ENCODE peak calls at places on chromosomes 4 and X, in six cellular contexts. F is heart left ventricle; J is upper lobe of left lung; S is body of pancreas; Y is CD4-positive, CD25-positive, alpha-beta regulatory T cell; A is naive thymus-derived CD4-positive, alpha-beta T cell. K is an unnamed sample.

GRCh38 chr4:152968806-152969394 is 32.8 kb downstream of the FHDC1 start:
- DNase-seq in S (no peak), Y (no peak), J (no peak), F (no peak), A (no peak), K (no peak)

GRCh38 chr4:76781698-76782595 is 116.0 kb downstream of the SOWAHB start:
- DNase-seq in F (no peak), S (no peak), J (no peak), A (no peak), Y (no peak), K (no peak)

GRCh38 chrX:51461053-51462050 is 35.0 kb downstream of the NUDT11 start:
- DNase-seq in J (no peak), A (peak; percentile 18), Y (no peak), F (no peak), S (no peak), K (peak; percentile 25)

GRCh38 chr4:3397128-3397527 is 44.6 kb upstream of the HGFAC start:
- DNase-seq in J (no peak), Y (no peak), S (no peak), A (no peak), F (no peak), K (no peak)

GRCh38 chr4:125389713-125390112 is 75.0 kb downstream of the FAT4 start:
- DNase-seq in Y (no peak), J (no peak), S (no peak), A (no peak), F (no peak), K (no peak)

GRCh38 chrX:136496359-136496767 is 1.0 kb upstream of the HTATSF1 start:
- DNase-seq in Y (no peak), J (no peak), S (no peak), A (no peak), F (no peak), K (no peak)

GRCh38 chr4:151195801-151196200 is 81.2 kb upstream of the PRSS48 start:
- DNase-seq in J (no peak), Y (no peak), A (no peak), S (no peak), F (no peak), K (no peak)

GRCh38 chr4:1405636-1406415 is 416 bp downstream of the NKX1-1 start:
- DNase-seq in J (peak; percentile 62), S (no peak), Y (no peak), A (no peak), F (peak; percentile 52), K (peak; percentile 58)

GRCh38 chr4:38621831-38622230 is 42.2 kb upstream of the KLF3 start:
- DNase-seq in A (no peak), Y (no peak), J (no peak), F (no peak), S (no peak), K (no peak)

GRCh38 chr4:141041021-141041476 is 92.2 kb downstream of the RNF150 start:
- DNase-seq in J (no peak), A (no peak), S (no peak), F (no peak), Y (no peak), K (no peak)

GRCh38 chr4:181161669-181162068 is 1081.5 kb upstream of the TENM3 start:
- DNase-seq in Y (no peak), S (no peak), F (no peak), A (no peak), J (no peak), K (no peak)

GRCh38 chr4:142493255-142493976 is 352.7 kb downstream of the INPP4B start:
- DNase-seq in A (no peak), Y (no peak), J (no peak), F (no peak), S (no peak), K (no peak)

GRCh38 chrX:49278081-49278480 is 8.5 kb downstream of the PPP1R3F start:
- DNase-seq in Y (no peak), J (no peak), A (no peak), F (no peak), S (no peak), K (no peak)

GRCh38 chr4:158538176-158538575 is 16.5 kb downstream of the RXFP1 start:
- DNase-seq in Y (no peak), A (no peak), J (no peak), F (no peak), S (no peak), K (no peak)

GRCh38 chrX:12648995-12649394 is 142.2 kb upstream of the PRPS2 start:
- DNase-seq in J (no peak), S (no peak), Y (no peak), A (no peak), F (no peak), K (no peak)

GRCh38 chr4:70177117-70177516 is 18.4 kb upstream of the ODAM start:
- DNase-seq in F (no peak), S (no peak), Y (no peak), A (no peak), J (no peak), K (no peak)

GRCh38 chr4:16785800-16786527 is 112.5 kb downstream of the LDB2 start:
- DNase-seq in F (no peak), S (no peak), Y (no peak), A (no peak), J (no peak), K (no peak)

GRCh38 chr4:138049350-138049749 is 192.8 kb downstream of the SLC7A11 start:
- DNase-seq in J (no peak), Y (no peak), S (no peak), A (no peak), F (no peak), K (no peak)

GRCh38 chr4:84877051-84877833 is 89.2 kb downstream of the WDFY3 start:
- DNase-seq in J (no peak), Y (no peak), F (no peak), S (no peak), A (no peak), K (no peak)

GRCh38 chr4:88526221-88526815 is 2.7 kb upstream of the PYURF start:
- DNase-seq in S (no peak), Y (no peak), F (no peak), A (peak; percentile 42), J (no peak), K (peak; percentile 18)

GRCh38 chr4:119113033-119113655 is 22.5 kb upstream of the MYOZ2 start:
- DNase-seq in F (no peak), J (no peak), Y (no peak), A (no peak), S (no peak), K (no peak)

GRCh38 chr4:86432552-86433134 is 72.8 kb upstream of the MAPK10 start:
- DNase-seq in S (peak; percentile 28), F (no peak), A (no peak), J (no peak), Y (no peak), K (no peak)

GRCh38 chrX:68699960-68700746 is 52.7 kb downstream of the STARD8 start:
- DNase-seq in S (peak; percentile 25), A (no peak), J (no peak), F (no peak), Y (no peak), K (no peak)

GRCh38 chrX:2677764-2678163 is 13.3 kb upstream of the CD99 start:
- DNase-seq in J (no peak), F (peak; percentile 88), Y (no peak), A (no peak), S (peak; percentile 87), K (no peak)

GRCh38 chr4:68062501-68062900 is 67.2 kb downstream of the TMPRSS11F start:
- DNase-seq in A (no peak), J (no peak), F (no peak), Y (no peak), S (no peak), K (no peak)

DNA sequence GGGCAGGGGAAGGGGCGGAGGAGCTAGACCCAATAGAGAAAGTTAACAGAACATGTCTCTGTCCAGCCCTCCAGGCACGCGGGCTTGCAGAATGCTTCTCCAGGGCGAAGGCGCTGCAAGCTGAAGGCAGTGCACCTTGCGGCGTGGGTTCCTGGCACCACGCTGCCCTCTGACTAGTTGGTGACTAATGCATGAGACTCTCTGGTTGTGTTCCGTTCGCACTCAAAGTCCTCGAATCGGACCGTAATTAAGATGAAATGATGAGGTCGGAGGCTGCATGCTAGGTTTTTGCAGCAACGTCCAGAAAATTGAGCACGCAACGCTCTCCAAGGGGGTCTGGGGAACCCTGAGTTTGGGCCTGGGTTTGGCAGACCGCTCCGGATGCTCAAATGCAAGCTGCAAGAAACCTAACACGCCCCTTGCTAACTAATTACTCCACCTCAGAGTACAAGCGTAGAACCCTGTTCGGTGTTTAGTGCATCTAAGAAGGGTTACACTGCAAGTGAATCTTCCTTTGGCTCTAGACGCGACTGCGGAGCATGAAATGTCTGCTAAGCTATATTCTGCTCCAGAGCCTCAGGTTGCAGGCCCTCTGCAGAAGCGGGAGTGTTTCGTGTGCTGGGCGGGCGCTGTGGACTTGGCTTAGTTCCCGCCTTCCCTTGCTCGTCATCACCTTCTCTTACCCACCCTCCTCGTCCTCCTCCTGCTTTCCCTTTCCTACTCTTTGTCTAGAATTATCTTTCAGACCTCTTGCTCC is 57.1 kb upstream of the NKAP start:
- DNase-seq in J (no peak), Y (no peak), F (no peak), S (no peak), A (no peak), K (no peak)
- H3K27me3 ChIP-seq in J (no peaks in the 10 kb centered on the region), Y (peaks cover 15% of the 10 kb centered on the region), F (peaks cover 38% of the 10 kb centered on the region), S (no peaks in the 10 kb centered on the region), A (peaks cover 5% of the 10 kb centered on the region), K (peaks cover 64% of the 10 kb centered on the region)

GRCh38 chr4:4875147-4875546 is 15.7 kb downstream of the MSX1 start:
- DNase-seq in J (no peak), Y (no peak), A (no peak), S (no peak), F (no peak), K (no peak)
- H3K27me3 ChIP-seq in J (peaks cover 35% of the 10 kb centered on the region), Y (peaks cover 20% of the 10 kb centered on the region), A (peaks cover 5% of the 10 kb centered on the region), S (no peaks in the 10 kb centered on the region), F (peaks cover 91% of the 10 kb centered on the region), K (peaks cover 55% of the 10 kb centered on the region)

GRCh38 chr4:80237992-80238391 is 28.5 kb upstream of the FGF5 start:
- DNase-seq in S (no peak), J (no peak), A (no peak), F (no peak), Y (no peak), K (no peak)
- H3K27me3 ChIP-seq in S (no peaks in the 10 kb centered on the region), J (no peaks in the 10 kb centered on the region), A (no peaks in the 10 kb centered on the region), F (peaks cover 14% of the 10 kb centered on the region), Y (peaks cover 26% of the 10 kb centered on the region), K (no peaks in the 10 kb centered on the region)

GRCh38 chr4:188145626-188146025 is 6.4 kb downstream of the TRIML1 start:
- DNase-seq in F (no peak), J (no peak), A (no peak), S (no peak), Y (no peak), K (no peak)

GRCh38 chr4:188138227-188138626 is 1.0 kb upstream of the TRIML1 start:
- DNase-seq in F (no peak), S (no peak), A (no peak), J (no peak), Y (no peak), K (no peak)

GRCh38 chr4:188139141-188139540 is at the start of gene TRIML1:
- DNase-seq in J (no peak), S (no peak), Y (no peak), F (no peak), A (no peak), K (no peak)

GRCh38 chr4:188143731-188144130 is 4.5 kb downstream of the TRIML1 start:
- DNase-seq in Y (no peak), A (no peak), J (no peak), S (no peak), F (no peak), K (no peak)

DNA sequence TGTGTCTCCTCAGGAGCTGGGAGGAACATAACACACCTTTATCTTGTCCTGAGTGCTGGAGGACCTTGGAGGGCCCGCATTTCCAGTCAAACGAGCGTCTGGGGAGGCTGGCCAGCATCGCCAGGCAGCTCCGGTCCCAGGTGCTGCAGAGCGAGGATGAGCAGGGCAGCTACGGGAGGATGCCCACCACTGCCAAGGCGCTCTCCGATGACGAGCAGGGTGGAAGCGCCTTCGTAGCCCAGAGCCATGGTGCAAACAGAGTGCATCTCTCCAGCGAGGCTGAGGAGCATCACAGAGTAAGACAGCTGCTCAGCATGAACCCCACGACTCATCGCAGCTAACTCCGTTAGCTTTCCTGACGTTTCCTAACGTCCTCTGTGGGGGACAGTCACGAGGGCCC is 430 bp downstream of the TRIML1 start:
- DNase-seq in F (no peak), J (peak; percentile 30), A (no peak), S (no peak), Y (no peak), K (no peak)
- H3K27me3 ChIP-seq in F (no peaks in the 10 kb centered on the region), J (no peaks in the 10 kb centered on the region), A (no peaks in the 10 kb centered on the region), S (no peaks in the 10 kb centered on the region), Y (no peaks in the 10 kb centered on the region), K (no peaks in the 10 kb centered on the region)